ENCODE peak calls at places on chromosomes 12 and 14, in six cellular contexts. C is thoracic aorta, I is astrocyte, O is progenitor cell of endocrine pancreas, X is right cardiac atrium, J is BJ. Y is an unnamed sample.

GRCh38 chr12:49296034-49296835 is 1.3 kb downstream of the PRPH start:
- DNase-seq in C (no peak), I (no peak), O (peak; percentile 57), X (peak; percentile 78), J (no peak), Y (no peak)

GRCh38 chr14:50068496-50068895 is 47.9 kb downstream of the VCPKMT start:
- DNase-seq in C (no peak), I (no peak), O (no peak), X (no peak), J (no peak), Y (no peak)

GRCh38 chr12:992647-993046 is 1.6 kb downstream of the ERC1 start:
- DNase-seq in C (no peak), I (no peak), O (no peak), X (no peak), J (no peak), Y (no peak)

GRCh38 chr12:38934696-38935095 is 29.3 kb upstream of the CPNE8 start:
- DNase-seq in C (no peak), I (peak; percentile 1), O (no peak), X (no peak), J (no peak), Y (peak; percentile 17)

GRCh38 chr14:90536092-90536491 is 139.3 kb downstream of the CALM1 start:
- DNase-seq in C (no peak), I (peak; percentile 23), O (no peak), X (peak; percentile 87), J (no peak), Y (peak; percentile 40)

GRCh38 chr14:104445086-104445485 is 134.5 kb upstream of the C14orf180 start:
- DNase-seq in C (no peak), I (no peak), O (no peak), X (no peak), J (no peak), Y (no peak)

GRCh38 chr14:61252354-61253063 is 28.6 kb downstream of the TMEM30B start:
- DNase-seq in C (peak; percentile 59), I (peak; percentile 96), O (peak; percentile 54), X (peak; percentile 77), J (peak; percentile 87), Y (peak; percentile 97)

GRCh38 chr12:49368240-49368600 is 958 bp downstream of the SPATS2 start:
- DNase-seq in C (no peak), I (no peak), O (no peak), X (no peak), J (no peak), Y (no peak)

GRCh38 chr14:32711103-32711680 is 227.5 kb upstream of the NPAS3 start:
- DNase-seq in C (no peak), I (peak; percentile 25), O (no peak), X (no peak), J (no peak), Y (peak; percentile 47)

GRCh38 chr14:65100905-65101541 is 1.3 kb downstream of the MAX start:
- DNase-seq in C (no peak), I (peak; percentile 15), O (no peak), X (no peak), J (no peak), Y (peak; percentile 9)

GRCh38 chr14:30283822-30284446 is 275.0 kb upstream of the G2E3 start:
- DNase-seq in C (no peak), I (peak; percentile 27), O (no peak), X (no peak), J (no peak), Y (peak; percentile 68)

GRCh38 chr12:75603475-75603874 is 92.1 kb upstream of the KRR1 start:
- DNase-seq in C (no peak), I (peak; percentile 19), O (no peak), X (no peak), J (no peak), Y (no peak)

GRCh38 chr12:5101686-5102085 is 58.0 kb downstream of the KCNA5 start:
- DNase-seq in C (no peak), I (no peak), O (no peak), X (no peak), J (no peak), Y (no peak)

GRCh38 chr12:131015581-131016337 is 62.1 kb downstream of the ADGRD1 start:
- DNase-seq in C (no peak), I (no peak), O (no peak), X (no peak), J (no peak), Y (no peak)

GRCh38 chr14:76917158-76917596 is 91.0 kb downstream of the LRRC74A start:
- DNase-seq in C (no peak), I (peak; percentile 71), O (peak; percentile 55), X (peak; percentile 66), J (no peak), Y (peak; percentile 82)

GRCh38 chr12:62248873-62249272 is 11.3 kb upstream of the USP15 start:
- DNase-seq in C (no peak), I (peak; percentile 46), O (no peak), X (no peak), J (peak; percentile 17), Y (peak; percentile 49)

GRCh38 chr14:51442513-51443175 is 202.6 kb downstream of the TMX1 start:
- DNase-seq in C (no peak), I (peak; percentile 98), O (no peak), X (no peak), J (peak; percentile 88), Y (peak; percentile 93)

GRCh38 chr12:92702754-92703679 is at the start of gene PLEKHG7:
- DNase-seq in C (no peak), I (no peak), O (no peak), X (no peak), J (no peak), Y (no peak)

GRCh38 chr14:59761851-59762250 is 108.7 kb downstream of the RTN1 start:
- DNase-seq in C (no peak), I (no peak), O (no peak), X (no peak), J (no peak), Y (no peak)

GRCh38 chr12:119780786-119781434 is 96.2 kb downstream of the CIT start:
- DNase-seq in C (no peak), I (peak; percentile 26), O (peak; percentile 19), X (no peak), J (no peak), Y (peak; percentile 46)

GRCh38 chr12:1306096-1306495 is 288.3 kb downstream of the FBXL14 start:
- DNase-seq in C (no peak), I (no peak), O (no peak), X (no peak), J (no peak), Y (no peak)

GRCh38 chr12:44972746-44973421 is 78.0 kb downstream of the DBX2 start:
- DNase-seq in C (no peak), I (no peak), O (no peak), X (no peak), J (no peak), Y (no peak)

GRCh38 chr14:101069666-101070362 is 166.3 kb upstream of the RTL1 start:
- DNase-seq in C (no peak), I (no peak), O (peak; percentile 4), X (no peak), J (no peak), Y (no peak)

GRCh38 chr12:121400332-121401139 is 618 bp downstream of the RNF34 start:
- DNase-seq in C (no peak), I (peak; percentile 32), O (no peak), X (no peak), J (no peak), Y (peak; percentile 51)

GRCh38 chr12:96526110-96526509 is 36.7 kb downstream of the CFAP54 start:
- DNase-seq in C (no peak), I (no peak), O (no peak), X (no peak), J (no peak), Y (no peak)

GRCh38 chr12:53999596-54000104 is 311 bp upstream of the HOXC9 start:
- DNase-seq in C (no peak), I (no peak), O (no peak), X (no peak), J (no peak), Y (no peak)

GRCh38 chr12:65532162-65532561 is 253.7 kb downstream of the MSRB3 start:
- DNase-seq in C (no peak), I (peak; percentile 44), O (no peak), X (no peak), J (peak; percentile 29), Y (peak; percentile 88)

GRCh38 chr12:71666259-71666658 is 2.2 kb downstream of the THAP2 start:
- DNase-seq in C (no peak), I (no peak), O (no peak), X (no peak), J (no peak), Y (no peak)

GRCh38 chr12:67447180-67447579 is 178.0 kb downstream of the CAND1 start:
- DNase-seq in C (no peak), I (no peak), O (no peak), X (no peak), J (no peak), Y (no peak)

GRCh38 chr14:23539209-23539866 is 12.2 kb downstream of the ZFHX2 start:
- DNase-seq in C (no peak), I (no peak), O (peak; percentile 34), X (no peak), J (no peak), Y (peak; percentile 46)

GRCh38 chr12:128761305-128761880 is 62.4 kb downstream of the SLC15A4 start:
- DNase-seq in C (no peak), I (no peak), O (no peak), X (no peak), J (no peak), Y (no peak)

GRCh38 chr14:106506901-106507305 is 980.5 kb downstream of the TMEM121 start:
- DNase-seq in C (no peak), I (no peak), O (no peak), X (no peak), J (no peak), Y (no peak)

GRCh38 chr12:102769323-102769916 is 147.6 kb downstream of the PAH start:
- DNase-seq in C (no peak), I (peak; percentile 26), O (peak; percentile 40), X (peak; percentile 44), J (peak; percentile 49), Y (peak; percentile 38)

GRCh38 chr12:76144253-76144564 is 59.7 kb upstream of the NAP1L1 start:
- DNase-seq in C (no peak), I (no peak), O (no peak), X (no peak), J (no peak), Y (peak; percentile 38)

GRCh38 chr12:6852651-6853354 is 853 bp downstream of the USP5 start:
- DNase-seq in C (peak; percentile 33), I (peak; percentile 75), O (no peak), X (peak; percentile 79), J (no peak), Y (peak; percentile 85)

GRCh38 chr12:23132357-23132756 is 507.4 kb downstream of the ETNK1 start:
- DNase-seq in C (no peak), I (no peak), O (no peak), X (no peak), J (no peak), Y (no peak)

GRCh38 chr12:75623631-75624118 is 112.3 kb upstream of the KRR1 start:
- DNase-seq in C (no peak), I (peak; percentile 21), O (no peak), X (no peak), J (no peak), Y (peak; percentile 30)

GRCh38 chr12:14416658-14417057 is 51.2 kb downstream of the ATF7IP start:
- DNase-seq in C (no peak), I (peak; percentile 81), O (no peak), X (no peak), J (no peak), Y (peak; percentile 86)

GRCh38 chr12:8712572-8712971 is 14.8 kb downstream of the RIMKLB start:
- DNase-seq in C (no peak), I (no peak), O (no peak), X (no peak), J (no peak), Y (no peak)